ENCODE peak calls at places on chromosomes 3 and 15, in seven cellular contexts. C, G, E, X, Z, J and O are unnamed samples.

GRCh38 chr15:31248263-31248662 is 78.4 kb upstream of the KLF13 start:
- DNase-seq in G (no peak), E (no peak), X (no peak), J (no peak), Z (no peak), C (no peak), O (no peak)

GRCh38 chr3:106542101-106542769 is 673.4 kb upstream of the CBLB start:
- DNase-seq in C (no peak), G (peak), Z (no peak), J (no peak), E (no peak), X (no peak), O (no peak)

GRCh38 chr15:44427756-44428724 is 611 bp downstream of the CTDSPL2 start:
- DNase-seq in C (no peak), X (no peak), E (no peak), J (peak), Z (no peak), G (peak), O (no peak)

GRCh38 chr3:25652921-25653320 is 11.8 kb downstream of the TOP2B start:
- DNase-seq in G (peak), Z (no peak), X (no peak), E (no peak), J (no peak), C (no peak), O (no peak)

GRCh38 chr15:91922701-91923279 is 69.3 kb downstream of the SLCO3A1 start:
- DNase-seq in E (no peak), C (no peak), Z (no peak), J (no peak), X (no peak), G (no peak), O (no peak)

GRCh38 chr3:11159421-11159904 is 5.2 kb downstream of the HRH1 start:
- DNase-seq in J (peak), C (peak), Z (no peak), X (no peak), G (peak), E (peak), O (no peak)

GRCh38 chr15:91055548-91056331 is 33.3 kb upstream of the VPS33B start:
- DNase-seq in J (peak), E (no peak), C (peak), Z (no peak), G (peak), X (peak), O (no peak)

GRCh38 chr15:71634820-71635219 is 175.5 kb upstream of the NR2E3 start:
- DNase-seq in C (no peak), E (no peak), G (peak), Z (no peak), J (no peak), X (no peak), O (no peak)

GRCh38 chr3:11045536-11045935 is 53.0 kb downstream of the SLC6A1 start:
- DNase-seq in Z (no peak), C (no peak), G (no peak), J (no peak), X (no peak), E (no peak), O (no peak)

GRCh38 chr3:75220932-75221331 is 443.2 kb upstream of the FRG2C start:
- DNase-seq in G (no peak), E (no peak), Z (no peak), J (no peak), C (no peak), X (no peak), O (no peak)

GRCh38 chr15:75231836-75232235 is 26.3 kb upstream of the GOLGA6C start:
- DNase-seq in G (no peak), Z (no peak), C (no peak), X (no peak), E (no peak), J (no peak), O (no peak)

GRCh38 chr3:118501152-118501551 is 533.5 kb downstream of the IGSF11 start:
- DNase-seq in C (no peak), G (peak), J (no peak), X (peak), Z (peak), E (peak), O (no peak)

GRCh38 chr15:48695088-48695834 is 49.8 kb upstream of the FBN1 start:
- DNase-seq in E (no peak), Z (no peak), C (no peak), G (peak), X (no peak), J (peak), O (no peak)

GRCh38 chr3:2262204-2262603 is 163.5 kb downstream of the CNTN4 start:
- DNase-seq in C (no peak), X (no peak), Z (no peak), E (no peak), G (no peak), J (no peak), O (no peak)

GRCh38 chr3:32176989-32177701 is 61.3 kb upstream of the CMTM8 start:
- DNase-seq in E (no peak), C (peak), Z (no peak), X (no peak), J (peak), G (peak), O (no peak)

GRCh38 chr15:44319385-44319784 is 30.9 kb downstream of the GOLM2 start:
- DNase-seq in J (no peak), Z (no peak), C (no peak), G (no peak), E (no peak), X (no peak), O (peak)

GRCh38 chr3:127959873-127960272 is 44.8 kb downstream of the KBTBD12 start:
- DNase-seq in Z (no peak), J (no peak), G (peak), C (peak), X (no peak), E (no peak), O (no peak)

GRCh38 chr3:193030276-193030675 is 112.6 kb upstream of the MB21D2 start:
- DNase-seq in X (no peak), E (no peak), C (no peak), G (peak), Z (no peak), J (no peak), O (no peak)

GRCh38 chr3:195080125-195080524 is 190.8 kb downstream of the XXYLT1 start:
- DNase-seq in Z (peak), C (peak), E (no peak), X (no peak), G (no peak), J (no peak), O (no peak)

GRCh38 chr3:99114565-99115291 is 213.2 kb upstream of the DCBLD2 start:
- DNase-seq in G (peak), E (no peak), X (no peak), J (no peak), Z (no peak), C (no peak), O (no peak)

GRCh38 chr3:42071720-42072582 is 19.2 kb upstream of the TRAK1 start:
- DNase-seq in G (peak), E (peak), C (peak), Z (peak), J (peak), X (peak), O (no peak)

GRCh38 chr15:71071529-71071928 is 43.7 kb upstream of the THSD4 start:
- DNase-seq in G (no peak), J (no peak), E (no peak), X (no peak), Z (no peak), C (no peak), O (no peak)

GRCh38 chr3:115990669-115991068 is 367.4 kb downstream of the GAP43 start:
- DNase-seq in X (no peak), E (no peak), Z (no peak), C (no peak), G (no peak), J (no peak), O (no peak)

DNA sequence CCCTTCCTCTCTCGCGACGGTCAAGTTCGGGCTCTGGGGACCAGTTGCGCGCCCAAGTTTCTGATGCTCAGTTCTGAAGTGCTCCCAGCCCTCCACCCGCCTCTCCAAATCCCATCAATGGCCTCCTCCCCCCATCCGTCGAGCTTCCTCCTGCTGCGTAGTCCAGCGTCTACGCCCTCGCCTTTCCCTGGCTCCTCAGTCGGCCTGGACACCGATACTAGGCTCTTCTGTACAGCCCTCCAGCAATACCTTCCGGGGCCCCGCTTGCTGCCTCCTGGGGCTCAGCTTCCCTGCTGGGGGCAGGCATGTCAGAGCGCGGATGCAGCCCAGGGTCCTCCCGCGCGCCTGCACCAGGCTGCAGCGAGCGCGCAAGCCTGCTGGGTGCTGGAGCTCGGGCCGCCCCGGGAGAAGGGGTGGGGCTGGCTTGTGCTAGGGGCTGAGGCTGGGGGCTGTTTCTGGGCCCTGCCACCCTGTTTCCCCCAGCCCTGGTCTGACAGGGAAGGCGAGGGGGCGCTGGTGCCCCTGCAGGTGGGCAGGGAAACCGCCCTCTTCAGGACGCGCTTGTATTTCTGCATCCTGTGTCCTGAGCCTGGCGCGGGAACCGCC is 353.3 kb upstream of the SUCLG2 start:
- DNase-seq in G (no peak), C (no peak), X (no peak), J (no peak), Z (no peak), E (no peak), O (no peak)
- H3K4me3 ChIP-seq in G (no peak), C (no peak), X (peak), J (no peak), Z (no peak), E (peak), O (no peak)

DNA sequence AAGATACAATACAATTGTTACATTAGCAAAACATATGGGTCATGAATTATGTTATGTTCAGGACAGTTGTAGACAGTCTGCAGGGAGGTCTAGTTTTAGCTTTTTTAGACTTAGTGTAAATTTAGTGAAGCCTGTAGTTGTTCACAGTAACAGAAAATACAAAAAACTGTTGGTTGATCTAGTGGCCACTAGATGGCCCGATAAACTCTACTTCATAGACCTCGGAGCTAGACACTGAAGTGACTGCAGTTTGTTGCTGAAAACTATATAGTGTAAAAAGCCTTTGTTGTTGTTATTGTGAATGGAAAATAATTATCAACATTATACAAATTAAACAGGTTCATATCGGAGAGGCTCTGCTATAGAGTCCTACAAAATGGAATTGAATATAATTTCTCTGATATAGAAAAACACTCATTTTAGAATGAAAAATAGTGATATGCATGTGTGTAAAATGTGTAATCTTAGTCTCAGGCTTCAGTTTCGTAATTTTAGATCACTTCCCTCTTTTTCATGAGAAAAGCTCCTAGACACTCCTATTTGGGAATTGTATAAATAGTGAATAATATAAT is 18.3 kb downstream of the MAGEL2 start:
- DNase-seq in X (no peak), J (no peak), C (no peak), Z (no peak), E (no peak), G (peak), O (no peak)
- TF ChIP-seq CTCF in X (peak), J (peak), C (peak), Z (no peak), E (no peak), G (peak), O (peak)

DNA sequence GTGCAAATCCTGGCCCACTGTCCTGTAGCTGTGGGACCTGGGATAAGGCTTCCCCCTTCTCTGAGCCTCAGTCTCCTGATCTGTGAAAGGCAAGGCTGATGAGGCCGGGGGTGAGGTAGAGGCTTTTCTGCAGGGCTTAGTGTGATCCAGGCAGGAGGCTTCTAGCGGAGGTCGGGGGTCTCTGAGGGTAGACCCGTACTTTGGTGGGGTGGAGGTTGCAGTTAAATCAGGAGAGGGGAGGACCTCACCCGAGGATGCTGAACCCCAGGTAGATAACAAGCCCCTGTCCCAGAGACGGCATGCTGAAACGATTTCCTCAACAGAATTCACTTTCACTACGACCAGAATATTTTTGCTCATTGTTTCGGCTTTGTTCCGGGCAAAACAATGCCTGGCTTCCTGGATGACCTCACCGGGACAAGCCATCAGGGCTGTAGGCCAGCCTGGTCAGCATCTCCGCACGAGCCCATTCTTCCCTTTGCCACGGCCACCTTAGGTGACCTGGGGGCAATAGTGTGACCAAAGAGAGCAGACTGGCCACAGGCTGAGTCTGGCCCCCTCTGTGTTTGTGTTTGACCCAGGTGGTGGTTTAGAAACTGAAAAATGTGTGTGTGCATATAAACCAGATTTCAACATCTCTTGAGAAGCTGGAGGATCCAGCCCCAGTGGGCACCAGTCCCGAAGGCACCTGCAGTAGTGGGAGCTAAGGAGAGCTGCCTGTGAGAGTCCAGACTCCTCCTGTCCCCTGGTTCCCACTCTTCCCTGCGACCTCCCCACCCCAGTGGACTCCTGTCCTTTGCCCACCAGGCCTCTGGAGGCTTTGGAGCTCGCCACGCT is 33.0 kb downstream of the SLC6A6 start:
- DNase-seq in E (no peak), G (peak), C (no peak), X (no peak), Z (no peak), J (no peak), O (no peak)
- H3K4me3 ChIP-seq in E (no peak), G (no peak), C (no peak), X (peak), Z (no peak), J (no peak), O (no peak)

GRCh38 chr3:100650651-100651611 is 41.5 kb downstream of the ADGRG7 start:
- DNase-seq in Z (no peak), G (peak), J (peak), E (no peak), X (no peak), C (peak), O (peak)
- TF ChIP-seq CTCF in Z (no peak), G (no peak), J (peak), E (no peak), X (no peak), C (no peak), O (peak)

GRCh38 chr3:190591080-190591479 is 77.2 kb downstream of the IL1RAP start:
- DNase-seq in Z (no peak), G (no peak), C (no peak), J (no peak), E (no peak), X (no peak), O (no peak)
- H3K4me3 ChIP-seq in Z (no peak), G (no peak), C (no peak), J (no peak), E (no peak), X (no peak), O (no peak)

GRCh38 chr3:63910873-63911272 is 1.3 kb downstream of the SCAANT1 start:
- DNase-seq in Z (no peak), G (peak), J (no peak), E (no peak), X (no peak), C (no peak), O (no peak)

GRCh38 chr3:63912768-63913588 is 795 bp upstream of the SCAANT1 start:
- DNase-seq in Z (peak), C (no peak), G (peak), J (no peak), E (peak), X (peak), O (no peak)

GRCh38 chr3:63911901-63912767 is at the start of gene SCAANT1:
- DNase-seq in E (peak), C (peak), X (peak), Z (peak), G (peak), J (peak), O (peak)

GRCh38 chr3:63911395-63911900 is 735 bp downstream of the SCAANT1 start:
- DNase-seq in J (no peak), C (no peak), E (no peak), X (no peak), Z (no peak), G (peak), O (no peak)

DNA sequence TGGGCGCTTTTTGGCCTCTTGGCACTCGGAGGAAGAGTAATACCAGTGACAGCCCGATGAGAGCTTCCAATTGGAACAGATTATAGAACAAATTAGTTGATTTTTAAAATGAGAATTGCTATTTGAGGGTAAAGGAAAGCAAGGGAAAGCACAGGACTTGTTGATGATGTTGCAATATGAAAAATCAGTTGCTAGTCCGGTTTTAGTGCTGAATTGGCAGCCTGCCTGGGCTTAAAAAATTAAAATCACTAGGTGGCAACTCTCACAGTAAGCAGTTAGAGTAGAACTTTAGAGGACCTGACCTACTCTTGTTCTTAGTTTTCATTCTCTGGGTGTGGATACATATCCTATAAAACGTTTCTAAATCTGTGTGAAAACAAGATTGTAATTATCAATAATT is 2.1 kb upstream of the SCAANT1 start:
- DNase-seq in X (no peak), C (no peak), J (no peak), Z (no peak), E (peak), G (no peak), O (no peak)
- TF ChIP-seq CTCF in X (no peak), C (no peak), J (no peak), Z (no peak), E (no peak), G (no peak), O (no peak)

GRCh38 chr3:149501524-149501923 is 27.0 kb downstream of the TM4SF4 start:
- DNase-seq in J (peak), G (peak), X (no peak), E (no peak), C (no peak), Z (no peak), O (no peak)
- H3K4me3 ChIP-seq in J (no peak), G (no peak), X (no peak), E (no peak), C (no peak), Z (no peak), O (no peak)

DNA sequence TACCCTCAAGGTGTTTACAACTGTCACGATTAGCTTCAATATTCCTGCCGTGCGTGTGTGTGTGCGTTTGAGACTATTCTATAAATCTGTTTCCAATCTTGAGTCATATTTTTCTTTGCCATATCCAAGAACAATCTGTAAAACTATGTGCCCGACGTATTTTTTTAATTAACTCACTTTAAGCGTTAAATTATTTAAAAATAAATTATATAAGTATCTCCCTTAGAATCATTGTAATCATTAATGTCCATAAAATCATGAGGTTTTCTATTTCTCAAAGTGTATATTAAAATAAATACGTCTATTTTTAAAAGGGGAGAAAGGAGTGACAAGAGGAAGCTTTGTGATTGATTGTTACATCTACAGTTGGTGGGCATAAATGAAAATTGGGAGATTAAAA is 2.9 kb downstream of the SETMAR start:
- DNase-seq in C (no peak), E (no peak), X (no peak), Z (no peak), G (no peak), J (no peak), O (no peak)
- TF ChIP-seq CTCF in C (no peak), E (no peak), X (no peak), Z (no peak), G (no peak), J (no peak), O (no peak)